ENCODE peak calls at places on chromosomes 12 and 14, in eight cellular contexts. H is mesothelial cell of epicardium; G is amygdala; T is ovary; I is activated naive CD4-positive, alpha-beta T cell; M is AG08395; L is transverse colon; J is activated T-cell treated with anti-CD3 and anti-CD28 coated beads for 4 hours. W is an unnamed sample.

GRCh38 chr12:32615441-32615840 is 63.7 kb upstream of the DNM1L start:
- DNase-seq in H (no peak), G (no peak), T (no peak), I (no peak), M (no peak), L (peak; percentile 77), J (no peak), W (no peak)

GRCh38 chr12:11653215-11653753 is 3.8 kb downstream of the ETV6 start:
- DNase-seq in H (no peak), G (no peak), T (no peak), I (no peak), M (peak; percentile 17), L (peak; percentile 17), J (no peak), W (no peak)

GRCh38 chr12:13210022-13210539 is 13.6 kb downstream of the EMP1 start:
- DNase-seq in H (no peak), G (no peak), T (no peak), I (no peak), M (no peak), L (no peak), J (no peak), W (no peak)

GRCh38 chr12:92466391-92467305 is 236.1 kb upstream of the PLEKHG7 start:
- DNase-seq in H (no peak), G (no peak), T (no peak), I (no peak), M (no peak), L (peak; percentile 53), J (no peak), W (no peak)

GRCh38 chr12:27751386-27752047 is 28.5 kb upstream of the KLHL42 start:
- DNase-seq in H (no peak), G (no peak), T (no peak), I (no peak), M (no peak), L (peak; percentile 87), J (no peak), W (no peak)

GRCh38 chr14:104228716-104229620 is 90.6 kb downstream of the KIF26A start:
- DNase-seq in H (no peak), G (no peak), T (no peak), I (no peak), M (no peak), L (peak; percentile 8), J (no peak), W (no peak)

GRCh38 chr12:64083285-64084210 is 138.5 kb downstream of the KICS2 start:
- DNase-seq in H (no peak), G (peak; percentile 43), T (peak; percentile 88), I (no peak), M (peak; percentile 72), L (peak; percentile 84), J (no peak), W (peak; percentile 66)

GRCh38 chr12:106296179-106296877 is 6.2 kb upstream of the TCP11L2 start:
- DNase-seq in H (no peak), G (no peak), T (no peak), I (no peak), M (peak; percentile 60), L (no peak), J (no peak), W (peak; percentile 49)

GRCh38 chr12:14950982-14951746 is 10.2 kb downstream of the ARHGDIB start:
- DNase-seq in H (no peak), G (no peak), T (no peak), I (no peak), M (no peak), L (peak; percentile 27), J (no peak), W (no peak)

GRCh38 chr14:47040490-47040889 is 388.9 kb upstream of the RPL10L start:
- DNase-seq in H (no peak), G (no peak), T (no peak), I (no peak), M (no peak), L (no peak), J (no peak), W (no peak)